ENCODE peak calls at places on chromosomes 11 and 22, in five cellular contexts. I is IMR-90, T is neuronal stem cell, W is H9, G is mesenchymal stem cell. J is an unnamed sample.

GRCh38 chr22:30274061-30274812 is 7.6 kb upstream of the OSM start:
- DNase-seq in I (no peak), T (no peak), G (no peak), W (no peak), J (no peak)

GRCh38 chr22:44085743-44086741 is 61.9 kb downstream of the PARVB start:
- DNase-seq in W (peak), T (no peak), I (peak), G (peak), J (peak)

GRCh38 chr11:95373241-95373640 is 142.2 kb upstream of the SESN3 start:
- DNase-seq in I (no peak), G (no peak), T (no peak), W (no peak), J (no peak)

GRCh38 chr11:84833488-84834086 is 793.6 kb downstream of the DLG2 start:
- DNase-seq in T (no peak), G (no peak), W (no peak), I (no peak), J (no peak)

GRCh38 chr11:8206251-8207079 is 37.6 kb upstream of the RIC3 start:
- DNase-seq in W (peak), G (no peak), I (no peak), T (no peak), J (no peak)

GRCh38 chr11:45021692-45022130 is 71.0 kb upstream of the TP53I11 start:
- DNase-seq in G (peak), T (no peak), I (peak), W (peak), J (peak)

GRCh38 chr11:30128269-30128932 is 102.4 kb upstream of the FSHB start:
- DNase-seq in T (peak), W (no peak), G (peak), I (peak), J (peak)

GRCh38 chr11:110531056-110531756 is 101.5 kb downstream of the FDX1 start:
- DNase-seq in I (peak), W (no peak), T (no peak), G (no peak), J (no peak)

GRCh38 chr11:92340839-92341238 is 116.2 kb downstream of the FAT3 start:
- DNase-seq in G (no peak), T (no peak), I (peak), W (peak), J (peak)

GRCh38 chr22:29268511-29269229 is 602 bp downstream of the EWSR1 start:
- DNase-seq in T (peak), G (peak), W (no peak), I (peak), J (peak)

GRCh38 chr22:37403267-37403960 is 23.9 kb downstream of the ELFN2 start:
- DNase-seq in G (no peak), I (no peak), W (no peak), T (peak), J (no peak)

GRCh38 chr11:130999992-131000770 is 83.9 kb upstream of the SNX19 start:
- DNase-seq in W (no peak), G (peak), I (peak), T (no peak), J (peak)

GRCh38 chr22:50676211-50676636 is 3.6 kb downstream of the SHANK3 start:
- DNase-seq in W (no peak), T (no peak), I (no peak), G (no peak), J (no peak)

GRCh38 chr22:50674606-50675552 is 2.3 kb downstream of the SHANK3 start:
- DNase-seq in I (no peak), W (peak), G (peak), T (peak), J (peak)

GRCh38 chr22:50674127-50674493 is 1.5 kb downstream of the SHANK3 start:
- DNase-seq in W (no peak), G (no peak), I (no peak), T (no peak), J (no peak)

GRCh38 chr22:50676661-50677492 is 4.3 kb downstream of the SHANK3 start:
- DNase-seq in T (no peak), G (no peak), W (no peak), I (no peak), J (no peak)

DNA sequence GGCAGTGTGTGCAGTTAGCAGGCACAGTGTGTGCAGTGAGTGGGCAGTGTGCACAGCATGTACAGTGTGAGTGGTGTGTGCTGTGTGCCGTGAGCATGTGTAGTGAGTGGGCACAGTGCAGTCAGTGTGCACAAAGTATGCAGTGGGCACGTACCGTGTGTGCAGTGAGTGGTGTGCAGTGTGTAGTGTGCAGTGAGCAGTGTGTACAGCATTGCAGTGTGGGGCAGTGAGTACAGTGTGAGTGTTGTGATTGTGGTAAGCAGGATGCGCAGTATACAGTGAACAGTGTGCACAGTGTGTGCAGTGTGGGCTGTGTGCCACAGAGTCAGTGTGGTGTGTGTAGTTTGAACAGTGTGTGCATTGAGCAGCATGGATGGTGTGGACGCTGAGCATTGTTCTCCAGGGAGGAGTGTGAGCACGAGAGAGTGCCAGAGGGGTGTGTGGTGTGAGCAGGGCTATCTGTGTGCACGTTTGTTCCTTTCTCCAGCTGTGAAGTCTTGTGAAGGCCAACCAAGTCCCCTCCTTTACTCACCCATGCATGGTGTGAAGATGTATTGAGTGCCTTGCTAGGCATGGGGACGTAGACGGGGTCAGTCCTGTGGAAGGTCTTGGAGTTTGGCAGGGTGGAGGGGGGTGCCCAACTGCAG is 3.1 kb downstream of the SHANK3 start:
- DNase-seq in T (no peak), G (no peak), I (no peak), W (no peak), J (no peak)
- H2AK5ac ChIP-seq in T (peak), G (no peak), I (no peak), W (no peak), J (no peak)

GRCh38 chr22:18068991-18069390 is 8.8 kb upstream of the PEX26 start:
- DNase-seq in I (no peak), T (no peak), W (no peak), G (no peak), J (no peak)

GRCh38 chr22:18067121-18067520 is 10.7 kb upstream of the PEX26 start:
- DNase-seq in I (no peak), T (no peak), W (no peak), G (no peak), J (no peak)

GRCh38 chr22:18068381-18068988 is 9.3 kb upstream of the PEX26 start:
- DNase-seq in T (no peak), G (no peak), W (no peak), I (peak), J (peak)

GRCh38 chr22:18066181-18066859 is 11.5 kb upstream of the PEX26 start:
- DNase-seq in G (no peak), T (no peak), W (no peak), I (no peak), J (no peak)

DNA sequence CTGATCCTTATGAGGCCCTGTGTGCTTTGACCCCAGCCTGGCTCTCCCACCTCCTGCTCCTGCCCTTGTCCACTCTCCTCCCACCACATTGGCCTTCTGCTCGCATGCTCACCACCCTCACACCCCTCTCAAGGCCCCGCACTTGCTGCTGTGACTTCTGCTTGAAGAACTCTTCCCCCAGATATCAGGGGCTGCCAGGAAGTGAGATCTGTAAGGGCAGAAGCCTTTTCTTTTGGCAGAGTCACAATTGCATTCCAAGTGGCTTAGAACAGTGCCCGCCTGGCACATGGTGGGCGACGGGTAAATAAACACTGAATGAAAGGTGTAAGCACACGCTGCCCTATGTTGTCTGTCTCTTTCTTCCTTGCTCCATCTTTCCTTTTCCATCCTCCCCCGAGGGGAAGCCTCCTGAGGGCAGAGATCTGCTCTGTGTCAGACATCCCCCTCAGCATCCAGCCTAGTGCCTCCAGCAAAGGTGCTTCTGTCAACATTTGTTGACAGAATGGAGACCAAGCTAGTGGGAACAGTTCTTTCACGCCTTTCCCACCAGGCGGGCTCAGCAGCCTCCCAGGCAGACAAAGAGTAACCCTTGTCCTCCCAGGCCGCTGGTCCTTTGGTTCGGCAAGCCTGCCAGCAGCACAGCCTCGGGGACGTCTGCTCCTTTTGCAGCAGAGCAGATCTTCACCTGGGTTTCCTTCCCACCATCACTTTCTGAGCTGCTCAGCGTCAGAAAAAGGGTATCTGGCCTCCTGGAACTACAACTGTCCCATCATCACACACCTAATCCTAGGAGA is 10.0 kb upstream of the PEX26 start:
- DNase-seq in G (no peak), I (no peak), T (no peak), W (no peak), J (peak)
- H3K27ac ChIP-seq in G (peak), I (peak), T (no peak), W (no peak), J (no peak)

GRCh38 chr11:71951741-71952310 is 23.0 kb downstream of the RNF121 start:
- DNase-seq in I (no peak), T (no peak), W (no peak), G (no peak), J (no peak)
- H3K4me2 ChIP-seq in I (no peak), T (no peak), W (no peak), G (no peak), J (no peak)

DNA sequence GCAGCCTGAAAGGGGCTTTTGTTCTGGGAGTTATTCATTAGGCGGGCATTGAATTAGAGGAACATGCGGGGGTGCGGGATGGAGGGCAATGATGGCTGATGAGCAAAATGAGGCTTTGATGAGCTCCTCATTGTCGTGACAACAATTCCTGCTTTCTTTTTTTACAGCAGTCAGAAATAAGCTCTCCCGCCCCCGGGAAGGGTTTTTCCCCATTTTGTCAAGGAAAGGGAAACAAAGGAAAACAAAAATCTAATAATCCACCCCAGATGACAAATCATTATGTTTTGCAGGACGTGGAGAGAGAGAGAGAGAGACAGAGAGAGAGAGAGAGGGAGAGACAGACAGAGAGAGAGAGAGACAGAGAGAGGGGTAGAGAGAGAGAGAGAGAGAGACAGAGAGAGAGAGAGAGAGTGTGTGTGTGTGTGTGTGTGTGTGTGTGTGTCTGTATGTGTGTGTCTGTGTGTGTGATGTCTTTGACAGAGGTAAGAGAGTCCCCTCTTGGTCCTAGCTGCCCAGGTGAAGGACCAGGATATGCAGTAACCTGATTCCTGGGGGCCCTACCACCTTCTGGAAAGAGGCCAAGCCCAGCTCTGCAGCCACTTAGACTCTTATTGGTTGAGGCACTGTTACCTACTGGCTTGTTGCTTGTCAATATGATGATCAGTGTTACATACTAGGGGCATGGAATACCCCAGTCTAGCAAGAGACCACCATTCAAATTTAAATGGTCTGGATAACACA is 46.7 kb upstream of the PARVA start:
- DNase-seq in G (peak), T (peak), I (peak), W (peak), J (peak)
- H2AK5ac ChIP-seq in G (no peak), T (no peak), I (peak), W (no peak), J (no peak)

GRCh38 chr11:2677127-2677526 is 22.7 kb downstream of the KCNQ1OT1 start:
- DNase-seq in I (no peak), G (no peak), W (no peak), T (no peak), J (no peak)

GRCh38 chr11:2673871-2674471 is 25.8 kb downstream of the KCNQ1OT1 start:
- DNase-seq in G (no peak), I (no peak), T (no peak), W (peak), J (no peak)

GRCh38 chr11:2673250-2673610 is 26.6 kb downstream of the KCNQ1OT1 start:
- DNase-seq in I (no peak), T (no peak), W (no peak), G (no peak), J (peak)

GRCh38 chr11:2674681-2675131 is 25.1 kb downstream of the KCNQ1OT1 start:
- DNase-seq in G (no peak), W (peak), I (no peak), T (no peak), J (no peak)

GRCh38 chr11:2675540-2675939 is 24.3 kb downstream of the KCNQ1OT1 start:
- DNase-seq in I (no peak), T (no peak), G (no peak), W (peak), J (no peak)
- H3K27ac ChIP-seq in I (no peak), T (no peak), G (no peak), W (no peak), J (no peak)

GRCh38 chr11:12689029-12689755 is 15.0 kb downstream of the TEAD1 start:
- DNase-seq in G (no peak), W (no peak), I (no peak), T (no peak), J (no peak)
- H3K4me2 ChIP-seq in G (no peak), W (no peak), I (no peak), T (no peak), J (no peak)

DNA sequence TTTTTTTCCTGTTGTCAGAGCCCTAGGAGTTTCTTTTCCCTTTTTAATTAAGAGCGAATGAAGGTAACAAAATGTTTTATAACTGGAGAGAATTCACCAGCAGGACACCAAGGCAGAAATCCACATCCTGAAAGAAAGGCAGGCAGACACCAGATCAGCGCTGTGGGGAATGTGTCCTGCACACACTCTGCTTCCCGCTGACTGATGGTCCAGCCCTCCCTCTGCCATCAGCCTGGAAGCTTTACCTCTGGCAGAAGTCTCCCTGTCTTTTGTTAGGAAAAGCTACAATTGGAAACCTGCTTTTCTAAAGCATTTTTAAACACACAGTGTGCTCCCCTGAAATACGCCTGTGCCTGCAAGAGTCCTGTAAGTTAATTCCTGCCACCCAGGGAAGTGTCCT is 638.5 kb downstream of the NTM start:
- DNase-seq in G (no peak), I (no peak), T (peak), W (no peak), J (peak)
- H2AK5ac ChIP-seq in G (peak), I (no peak), T (no peak), W (no peak), J (no peak)

J was measured in mesendoderm.